ENCODE peak calls at places on chromosomes 13 and 19, in five cellular contexts. D is Peyer's patch, F is GM12865, A is stomach, T is mesothelial cell of epicardium. Z is an unnamed sample.

GRCh38 chr19:47582320-47582909 is 9.5 kb upstream of the ZNF541 start:
- DNase-seq in D (no peak), F (no peak), A (no peak), T (no peak), Z (no peak)

GRCh38 chr19:22617614-22618325 is 16.4 kb upstream of the ZNF492 start:
- DNase-seq in D (no peak), F (no peak), A (no peak), T (no peak), Z (no peak)

GRCh38 chr13:90950134-90950533 is 397.4 kb upstream of the MIR17HG start:
- DNase-seq in D (no peak), F (no peak), A (no peak), T (no peak), Z (no peak)

GRCh38 chr13:66508153-66508909 is 721.8 kb downstream of the PCDH9 start:
- DNase-seq in D (no peak), F (no peak), A (no peak), T (no peak), Z (no peak)

GRCh38 chr13:51453308-51453958 is 597 bp upstream of the INTS6 start:
- DNase-seq in D (peak), F (peak), A (no peak), T (peak), Z (peak)

GRCh38 chr19:55087542-55087935 is 11.9 kb downstream of the EPS8L1 start:
- DNase-seq in D (peak), F (no peak), A (no peak), T (no peak), Z (no peak)

GRCh38 chr19:30666301-30666803 is 294.2 kb downstream of the ZNF536 start:
- DNase-seq in D (peak), F (peak), A (peak), T (peak), Z (no peak)

GRCh38 chr19:14556662-14557188 is 15.1 kb downstream of the NDUFB7 start:
- DNase-seq in D (peak), F (peak), A (peak), T (peak), Z (peak)

GRCh38 chr13:39688699-39689405 is 33.4 kb downstream of the COG6 start:
- DNase-seq in D (no peak), F (peak), A (no peak), T (no peak), Z (no peak)

GRCh38 chr13:76289558-76289957 is 596.6 kb downstream of the KCTD12 start:
- DNase-seq in D (no peak), F (no peak), A (no peak), T (no peak), Z (no peak)

GRCh38 chr13:37241786-37242185 is 136.3 kb upstream of the CSNK1A1L start:
- DNase-seq in D (no peak), F (no peak), A (no peak), T (no peak), Z (no peak)

GRCh38 chr13:31625115-31625514 is 114.2 kb upstream of the RXFP2 start:
- DNase-seq in D (no peak), F (no peak), A (no peak), T (no peak), Z (no peak)
- TF ChIP-seq CTCF in D (no peak), F (no peak), A (no peak), T (no peak), Z (no peak)

GRCh38 chr13:111518161-111518791 is 197.8 kb downstream of the TEX29 start:
- DNase-seq in D (no peak), F (no peak), A (no peak), T (no peak), Z (no peak)
- TF ChIP-seq CTCF in D (no peak), F (no peak), A (peak), T (no peak), Z (no peak)

GRCh38 chr19:40216777-40217026 is 1.5 kb downstream of the TTC9B start:
- DNase-seq in D (no peak), F (no peak), A (no peak), T (no peak), Z (no peak)

GRCh38 chr19:40217921-40218890 is at the start of gene TTC9B:
- DNase-seq in D (no peak), F (peak), A (no peak), T (peak), Z (peak)

GRCh38 chr19:40214936-40215335 is 3.2 kb downstream of the TTC9B start:
- DNase-seq in D (no peak), F (no peak), A (no peak), T (no peak), Z (no peak)

GRCh38 chr19:40216013-40216776 is 2.0 kb downstream of the TTC9B start:
- DNase-seq in D (no peak), F (no peak), A (no peak), T (no peak), Z (no peak)

DNA sequence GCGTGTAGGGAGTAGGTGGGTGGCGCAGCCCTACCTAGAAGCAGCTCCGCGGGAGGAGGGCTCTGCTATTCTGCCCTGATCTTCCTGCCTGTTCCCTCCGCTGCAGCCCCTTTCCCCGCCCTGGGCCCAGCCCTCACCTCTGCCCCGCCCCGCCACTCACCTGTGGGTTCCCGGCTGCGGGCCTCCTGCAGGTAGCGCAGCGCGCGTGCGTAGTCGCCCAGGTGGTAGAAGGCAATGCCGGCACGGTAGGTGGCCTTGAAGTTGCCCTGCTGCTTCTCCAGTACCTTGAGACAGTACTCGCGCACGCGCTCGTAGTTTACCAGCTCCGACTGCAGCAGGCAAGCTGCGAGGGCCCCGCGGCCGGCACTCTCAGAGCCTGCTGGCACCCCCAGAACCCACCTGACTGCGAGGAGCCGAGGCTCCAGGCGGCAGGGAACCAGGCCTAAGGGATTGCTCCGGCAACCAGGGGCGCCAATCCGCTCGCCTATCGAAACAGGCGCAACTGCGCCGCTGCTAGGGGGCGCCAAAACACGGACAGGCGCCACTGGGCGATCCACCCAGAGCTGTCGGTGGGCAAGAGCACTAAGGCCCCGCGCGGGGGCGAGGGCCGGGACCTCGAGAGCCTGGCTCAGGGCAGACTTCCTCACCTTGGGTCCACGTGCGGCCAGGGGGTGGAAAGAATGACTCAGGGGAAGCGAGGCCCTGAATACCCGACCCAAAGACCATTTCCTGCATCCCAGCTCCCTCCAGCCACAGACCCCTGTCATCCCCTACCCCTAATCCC is 965 bp downstream of the TTC9B start:
- DNase-seq in D (peak), F (peak), A (peak), T (peak), Z (no peak)
- TF ChIP-seq CTCF in D (no peak), F (peak), A (peak), T (no peak), Z (no peak)

GRCh38 chr19:18919086-18919894 is at the start of the genes COPE and DDX49:
- DNase-seq in D (peak), F (peak), A (peak), T (peak), Z (peak)
- TF ChIP-seq CTCF in D (no peak), F (no peak), A (no peak), T (no peak), Z (no peak)

GRCh38 chr19:49801401-49801888 is 11.6 kb downstream of the FUZ start:
- DNase-seq in D (no peak), F (no peak), A (no peak), T (no peak), Z (no peak)

GRCh38 chr19:49800771-49801170 is 12.3 kb downstream of the FUZ start:
- DNase-seq in D (no peak), F (no peak), A (no peak), T (no peak), Z (no peak)

GRCh38 chr19:49799271-49799797 is 13.8 kb downstream of the FUZ start:
- DNase-seq in D (no peak), F (no peak), A (no peak), T (no peak), Z (no peak)

GRCh38 chr19:49798574-49798973 is 14.5 kb downstream of the FUZ start:
- DNase-seq in D (no peak), F (no peak), A (no peak), T (no peak), Z (no peak)

DNA sequence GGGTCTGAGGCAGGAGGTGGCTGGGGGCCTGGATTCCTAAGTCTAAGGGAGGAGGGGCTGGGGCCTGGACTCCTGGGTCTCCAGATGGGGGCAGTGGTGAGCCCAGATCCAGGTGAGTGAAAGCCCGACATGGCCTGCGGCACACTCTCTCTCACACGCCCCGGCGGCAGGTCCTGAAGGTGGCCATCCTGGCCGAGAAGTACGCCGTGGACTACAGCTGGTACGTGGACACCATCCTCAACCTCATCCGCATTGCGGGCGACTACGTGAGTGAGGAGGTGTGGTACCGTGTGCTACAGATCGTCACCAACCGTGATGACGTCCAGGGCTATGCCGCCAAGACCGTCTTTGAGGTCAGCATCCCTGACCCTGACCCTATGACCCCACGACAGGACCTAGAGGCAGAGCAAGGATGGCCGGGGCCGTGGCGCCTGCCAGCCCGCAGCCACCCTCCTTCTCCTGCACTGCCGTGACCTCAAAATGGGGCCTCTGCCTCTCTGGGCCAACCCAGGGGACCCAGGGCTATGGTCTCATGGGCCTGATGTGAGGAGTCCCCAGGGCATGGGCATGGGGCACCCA is 13.2 kb downstream of the FUZ start:
- DNase-seq in D (no peak), F (no peak), A (no peak), T (no peak), Z (no peak)
- TF ChIP-seq CTCF in D (no peak), F (peak), A (no peak), T (no peak), Z (no peak)

DNA sequence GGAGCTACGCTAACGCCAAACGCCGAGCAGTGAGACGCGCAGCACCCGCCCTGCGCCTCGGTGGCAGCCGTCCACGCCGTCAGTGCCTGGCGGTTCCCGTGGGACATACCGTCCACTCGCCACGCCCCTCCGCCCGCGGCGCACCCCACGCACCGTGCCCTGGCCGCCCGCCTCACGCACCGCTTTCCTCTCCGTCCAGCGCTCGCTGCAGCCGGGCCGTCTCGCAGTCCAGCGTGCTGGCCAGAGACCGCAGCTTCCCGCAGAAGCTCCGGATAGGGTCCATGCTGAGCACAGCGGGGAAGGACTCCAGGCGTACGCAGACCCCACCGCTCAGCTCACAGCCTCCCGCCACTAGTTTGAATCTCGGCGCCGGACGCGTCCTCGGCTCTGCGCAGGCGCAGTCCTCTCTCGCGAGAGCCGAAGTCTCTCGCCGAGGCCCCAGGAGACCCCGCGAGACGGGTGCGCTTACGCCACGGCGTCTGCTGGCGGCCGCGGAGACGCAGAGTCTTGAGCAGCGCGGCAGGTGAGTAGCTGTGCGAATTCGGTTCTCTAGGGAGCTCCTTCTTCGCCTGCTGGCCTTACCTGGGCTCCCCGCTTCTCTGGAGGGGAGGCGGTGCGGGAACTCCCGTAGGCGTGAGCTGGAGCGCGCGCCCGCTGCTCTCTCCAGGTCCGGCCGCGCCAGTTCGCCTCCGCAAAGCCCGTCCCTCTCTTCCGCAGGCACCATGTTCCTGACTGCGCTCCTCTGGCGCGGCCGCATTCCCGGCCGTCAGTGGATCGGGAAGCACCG is at the start of the genes MRPL57 and SKA3:
- DNase-seq in D (peak), F (peak), A (peak), T (peak), Z (peak)
- TF ChIP-seq CTCF in D (peak), F (no peak), A (peak), T (no peak), Z (no peak)

GRCh38 chr13:93243375-93244063 is 16.9 kb downstream of the GPC6 start:
- DNase-seq in D (no peak), F (no peak), A (no peak), T (no peak), Z (no peak)
- TF ChIP-seq CTCF in D (no peak), F (no peak), A (no peak), T (no peak), Z (no peak)

GRCh38 chr19:984165-984967 is at the start of gene WDR18:
- DNase-seq in D (peak), F (peak), A (peak), T (peak), Z (peak)
- TF ChIP-seq CTCF in D (peak), F (peak), A (no peak), T (peak), Z (no peak)